ENCODE peak calls at places on chromosome 2, in four cellular contexts. G is stomach, E is transverse colon, K is upper lobe of left lung. M is an unnamed sample.
A peak's percentile ranks its signal among the peaks of the same experiment; 100 is the strongest.

GRCh38 chr2:210199186-210199765 is 26.0 kb downstream of the ACADL start:
- DNase-seq in G (no peak), E (no peak), K (no peak), M (no peak)

GRCh38 chr2:112048887-112049286 is 6.2 kb upstream of the TMEM87B start:
- DNase-seq in E (peak; percentile 20), G (no peak), K (no peak), M (no peak)

GRCh38 chr2:211093743-211094303 is 537.4 kb downstream of the CPS1 start:
- DNase-seq in K (no peak), E (no peak), G (no peak), M (no peak)

GRCh38 chr2:227813229-227813561 is 447 bp upstream of the CCL20 start:
- DNase-seq in K (no peak), E (no peak), G (no peak), M (no peak)

GRCh38 chr2:165494568-165494967 is 25.1 kb downstream of the CSRNP3 start:
- DNase-seq in K (no peak), E (no peak), G (no peak), M (no peak)

GRCh38 chr2:224958873-224959272 is 83.4 kb downstream of the DOCK10 start:
- DNase-seq in E (no peak), G (no peak), K (no peak), M (no peak)

GRCh38 chr2:72765997-72766609 is 59.7 kb downstream of the EXOC6B start:
- DNase-seq in K (no peak), G (no peak), E (no peak), M (no peak)

GRCh38 chr2:46776687-46777327 is 138.8 kb downstream of the MCFD2 start:
- DNase-seq in G (peak; percentile 65), E (peak; percentile 55), K (peak; percentile 57), M (peak; percentile 82)

GRCh38 chr2:109098251-109098920 is 30.6 kb upstream of the SH3RF3 start:
- DNase-seq in E (no peak), G (no peak), K (no peak), M (no peak)

GRCh38 chr2:70534183-70534836 is 19.3 kb downstream of the TGFA start:
- DNase-seq in G (no peak), K (no peak), E (no peak), M (no peak)

GRCh38 chr2:178404380-178404767 is 46.6 kb downstream of the PRKRA start:
- DNase-seq in G (no peak), E (peak; percentile 22), K (peak; percentile 24), M (no peak)

GRCh38 chr2:234032301-234032856 is 18.1 kb upstream of the SPP2 start:
- DNase-seq in E (peak; percentile 23), G (no peak), K (peak; percentile 32), M (no peak)

GRCh38 chr2:134146620-134147019 is 107.3 kb upstream of the MGAT5 start:
- DNase-seq in K (no peak), G (peak; percentile 51), E (no peak), M (no peak)

GRCh38 chr2:157898591-157898996 is 22.5 kb upstream of the ACVR1 start:
- DNase-seq in K (peak; percentile 51), G (peak; percentile 40), E (no peak), M (peak; percentile 81)

GRCh38 chr2:176356251-176356650 is 87.0 kb downstream of the MTX2 start:
- DNase-seq in G (no peak), K (no peak), E (no peak), M (no peak)

GRCh38 chr2:221060335-221060734 is 511.8 kb downstream of the EPHA4 start:
- DNase-seq in K (no peak), G (no peak), E (no peak), M (no peak)

GRCh38 chr2:4579977-4580376 is 876.6 kb downstream of the DCDC2C start:
- DNase-seq in E (no peak), G (no peak), K (no peak), M (no peak)

GRCh38 chr2:24820175-24820513 is 26.9 kb downstream of the CENPO start:
- DNase-seq in K (no peak), G (peak; percentile 5), E (no peak), M (no peak)

GRCh38 chr2:156237558-156237957 is 95.0 kb downstream of the NR4A2 start:
- DNase-seq in E (no peak), G (no peak), K (no peak), M (no peak)

GRCh38 chr2:127700527-127701192 is 637 bp upstream of the SFT2D3 start:
- DNase-seq in E (peak; percentile 90), G (peak; percentile 64), K (peak; percentile 84), M (peak; percentile 47)

GRCh38 chr2:16713011-16713423 is 47.4 kb upstream of the CYRIA start:
- DNase-seq in K (no peak), E (no peak), G (no peak), M (no peak)

GRCh38 chr2:215751200-215751910 is 262.0 kb downstream of the MREG start:
- DNase-seq in K (no peak), G (no peak), E (no peak), M (no peak)

GRCh38 chr2:151638188-151638933 is 95.9 kb downstream of the NEB start:
- DNase-seq in K (no peak), E (peak; percentile 13), G (no peak), M (no peak)

GRCh38 chr2:129565710-129566109 is 413.8 kb upstream of the RAB6C start:
- DNase-seq in E (no peak), K (no peak), G (no peak), M (no peak)
- TF ChIP-seq EP300 in E (no peak), K (no peak), G (no peak), M (no peak)

DNA sequence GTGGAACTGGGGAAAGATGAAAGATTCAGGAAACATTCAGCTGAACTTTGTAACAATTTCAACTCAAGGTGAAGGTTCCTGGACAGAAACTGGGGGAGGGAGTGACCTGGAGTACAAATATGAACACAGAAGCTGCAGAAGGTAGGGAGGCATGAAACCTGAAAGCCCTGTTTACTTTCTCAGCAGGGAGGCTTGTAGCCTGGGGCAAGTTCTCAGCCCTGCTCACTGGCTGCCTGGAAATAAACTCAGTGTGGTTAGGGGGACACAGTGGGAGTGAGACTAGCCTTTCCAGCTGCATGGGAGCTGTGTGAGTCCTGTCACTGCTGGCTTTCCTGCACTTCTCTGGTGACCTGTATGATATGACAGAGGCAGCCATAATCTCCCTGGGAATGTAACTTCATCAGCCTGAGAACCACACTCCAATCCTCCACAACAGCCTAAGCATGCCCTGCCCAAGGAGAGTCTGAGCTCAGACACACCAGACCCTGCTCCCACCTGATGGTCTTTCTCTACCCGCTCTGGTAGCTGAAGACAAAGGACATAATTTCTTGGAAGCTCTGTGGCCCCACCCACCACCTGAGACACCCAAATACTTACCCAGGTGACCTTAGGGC is 77.0 kb downstream of the ZSWIM2 start:
- DNase-seq in E (no peak), K (no peak), G (no peak), M (no peak)
- H3K4me3 ChIP-seq in E (no peak overlapping the region), K (no peak overlapping the region), G (no peak overlapping the region), M (no peak overlapping the region)

GRCh38 chr2:41840702-41841551 is 206.9 kb upstream of the PKDCC start:
- DNase-seq in E (peak; percentile 98), G (peak; percentile 97), K (peak; percentile 95), M (peak; percentile 96)
- TF ChIP-seq EP300 in E (no peak), G (no peak), K (no peak), M (no peak)

DNA sequence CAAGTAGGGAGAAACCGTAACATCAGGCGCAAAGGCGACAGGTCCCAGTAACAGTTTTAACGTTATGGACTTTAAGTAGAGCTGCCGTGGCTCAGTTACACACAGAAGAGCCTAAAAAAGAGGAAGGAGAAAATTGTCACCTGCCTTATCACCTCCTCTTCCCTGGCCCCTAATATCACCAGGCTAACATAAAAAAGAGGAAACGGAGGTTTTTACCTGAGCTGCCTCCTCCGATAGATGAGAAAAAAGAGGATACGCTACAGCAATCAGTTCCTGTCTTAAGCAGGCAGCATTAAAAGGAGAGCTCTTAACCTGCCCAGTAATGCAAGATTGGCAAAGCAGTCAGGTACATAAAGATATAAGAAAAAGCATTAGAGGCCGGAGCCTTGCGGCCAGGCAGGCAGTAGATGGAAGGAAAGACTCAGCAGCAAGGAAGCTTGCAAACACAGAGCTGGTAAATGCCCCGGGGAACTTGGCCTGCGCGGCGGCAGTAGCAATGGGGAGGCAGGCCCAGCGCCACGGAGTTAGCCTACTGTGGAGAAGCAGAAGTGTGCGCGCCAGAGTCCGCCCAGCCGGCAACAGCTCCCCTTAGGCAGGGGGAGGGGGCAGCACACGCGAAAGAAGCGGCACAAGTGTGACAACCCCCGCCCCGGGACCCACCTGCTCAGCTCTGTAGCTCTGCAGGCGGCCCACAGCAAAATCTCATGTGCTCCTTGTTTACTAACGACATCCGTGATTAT is 116.3 kb upstream of the SCN7A start:
- DNase-seq in K (no peak), G (no peak), E (no peak), M (no peak)
- H3K4me3 ChIP-seq in K (no peak overlapping the region), G (no peak overlapping the region), E (no peak overlapping the region), M (no peak overlapping the region)

GRCh38 chr2:238644095-238645081 is 203.5 kb upstream of the TWIST2 start:
- DNase-seq in K (no peak), G (no peak), E (no peak), M (no peak)
- TF ChIP-seq EP300 in K (no peak), G (no peak), E (no peak), M (no peak)